ENCODE peak calls at places on chromosomes 3 and 15, in five cellular contexts. J is neural progenitor cell, F is A673, A is GM23248, L is PC-3. U is an unnamed sample.
A peak's percentile ranks its signal among the peaks of the same experiment; 100 is the strongest.

GRCh38 chr15:68302729-68303128 is 25.2 kb downstream of the FEM1B start:
- DNase-seq in J (no peak), F (no peak), A (no peak), L (no peak), U (no peak)

GRCh38 chr3:152267319-152267689 is 1.4 kb upstream of the MBNL1 start:
- DNase-seq in J (no peak), F (no peak), A (peak; percentile 26), L (no peak), U (no peak)

GRCh38 chr3:42300013-42300412 is 34.0 kb upstream of the CCK start:
- DNase-seq in J (peak; percentile 80), F (peak; percentile 8), A (peak; percentile 46), L (peak; percentile 66), U (peak; percentile 61)

GRCh38 chr3:128402998-128403397 is 63.7 kb downstream of the DNAJB8 start:
- DNase-seq in J (no peak), F (no peak), A (no peak), L (no peak), U (no peak)

GRCh38 chr15:67253517-67254237 is 784 bp downstream of the AAGAB start:
- DNase-seq in J (no peak), F (peak; percentile 24), A (peak; percentile 58), L (peak; percentile 7), U (peak; percentile 11)

GRCh38 chr3:50516048-50516871 is 12.8 kb upstream of the CACNA2D2 start:
- DNase-seq in J (peak; percentile 89), F (peak; percentile 18), A (peak; percentile 13), L (no peak), U (no peak)

GRCh38 chr3:27253831-27254230 is 115.4 kb downstream of the NEK10 start:
- DNase-seq in J (peak; percentile 68), F (peak; percentile 51), A (peak; percentile 58), L (peak; percentile 81), U (peak; percentile 26)

GRCh38 chr15:60612400-60613048 is 133.6 kb upstream of the ICE2 start:
- DNase-seq in J (no peak), F (no peak), A (peak; percentile 54), L (no peak), U (no peak)

GRCh38 chr3:8524249-8524648 is 22.6 kb downstream of the LMCD1 start:
- DNase-seq in J (no peak), F (no peak), A (no peak), L (peak; percentile 86), U (no peak)

GRCh38 chr3:150346956-150347863 is 60.9 kb upstream of the TSC22D2 start:
- DNase-seq in J (no peak), F (no peak), A (peak; percentile 67), L (peak; percentile 81), U (no peak)

GRCh38 chr15:79682285-79682684 is 214.5 kb downstream of the MTHFS start:
- DNase-seq in J (no peak), F (peak; percentile 18), A (peak; percentile 89), L (peak; percentile 38), U (no peak)

GRCh38 chr15:67013696-67014095 is 51.7 kb upstream of the SMAD3 start:
- DNase-seq in J (peak; percentile 75), F (peak; percentile 79), A (no peak), L (no peak), U (no peak)

GRCh38 chr3:148379763-148380162 is 317.9 kb upstream of the AGTR1 start:
- DNase-seq in J (peak; percentile 74), F (peak; percentile 62), A (peak; percentile 80), L (peak; percentile 64), U (no peak)

GRCh38 chr3:1531981-1532380 is 439.2 kb downstream of the CNTN6 start:
- DNase-seq in J (no peak), F (no peak), A (no peak), L (no peak), U (no peak)

GRCh38 chr15:68526784-68527183 is 52.0 kb upstream of the CORO2B start:
- DNase-seq in J (no peak), F (no peak), A (no peak), L (no peak), U (no peak)

GRCh38 chr3:58537412-58538301 is 667 bp upstream of the ACOX2 start:
- DNase-seq in J (no peak), F (no peak), A (peak; percentile 20), L (no peak), U (no peak)

GRCh38 chr15:42507514-42507913 is 12.1 kb downstream of the SNAP23 start:
- DNase-seq in J (no peak), F (no peak), A (peak; percentile 28), L (peak; percentile 31), U (no peak)

GRCh38 chr3:170485696-170486095 is 67.0 kb downstream of the CLDN11 start:
- DNase-seq in J (no peak), F (no peak), A (no peak), L (no peak), U (no peak)

GRCh38 chr3:53187430-53187829 is 26.4 kb downstream of the PRKCD start:
- DNase-seq in J (no peak), F (no peak), A (no peak), L (peak; percentile 34), U (no peak)

GRCh38 chr3:126469479-126469878 is 6.2 kb downstream of the ZXDC start:
- DNase-seq in J (no peak), F (no peak), A (no peak), L (no peak), U (no peak)

GRCh38 chr3:11477286-11477935 is 166.3 kb downstream of the VGLL4 start:
- DNase-seq in J (peak; percentile 34), F (peak; percentile 18), A (peak; percentile 82), L (peak; percentile 25), U (no peak)

DNA sequence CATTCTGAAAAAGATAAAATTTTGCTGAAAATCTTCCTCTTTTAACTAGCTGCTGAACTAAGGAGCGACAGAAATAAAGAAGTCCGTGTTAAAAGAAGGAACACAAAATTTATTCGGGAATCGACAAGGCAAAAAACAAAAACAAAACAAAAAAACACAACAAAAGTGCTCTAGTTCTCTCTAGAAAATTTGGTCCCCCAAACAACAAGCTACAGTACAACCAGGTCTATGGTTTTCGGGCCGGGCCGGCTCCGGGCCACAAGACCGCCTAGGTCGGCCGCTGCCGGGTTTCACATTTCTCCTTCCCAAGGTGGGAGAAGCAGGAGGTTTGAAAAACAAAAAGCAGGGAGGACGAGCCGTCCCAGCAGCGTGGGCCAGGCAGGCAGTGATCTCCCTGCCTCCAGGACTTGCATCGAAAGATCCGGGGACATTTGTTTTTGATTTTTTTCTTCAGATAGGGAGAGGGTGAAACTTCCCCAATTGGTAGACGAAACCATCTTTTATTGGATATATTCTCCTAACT is 2.7 kb downstream of the FOXL2 start:
- DNase-seq in J (peak; percentile 58), F (no peak), A (no peak), L (no peak), U (no peak)
- TF ChIP-seq EZH2 in J (no peak), F (peak; percentile 7), A (no peak), L (no peak), U (no peak)

DNA sequence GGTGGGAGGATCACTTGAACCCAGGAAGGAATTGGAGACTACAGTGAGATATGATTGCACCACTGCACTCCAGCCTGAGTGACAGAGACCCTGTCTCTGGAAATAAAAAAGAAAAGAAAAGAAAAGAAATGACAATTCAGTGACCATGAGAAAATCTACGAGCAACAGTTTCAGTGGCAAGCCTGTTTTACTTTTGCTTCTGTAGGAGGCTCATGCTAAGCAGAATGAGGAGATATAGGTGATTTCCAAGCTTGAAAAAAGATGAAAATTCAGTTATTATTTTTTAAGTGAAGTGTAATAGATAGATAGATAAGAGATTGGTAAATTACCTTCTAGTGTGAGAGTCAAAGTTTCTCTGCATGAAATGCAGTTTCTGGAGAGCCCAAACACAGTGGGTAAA is 651.1 kb downstream of the GRM7 start:
- DNase-seq in J (no peak), F (no peak), A (no peak), L (no peak), U (no peak)
- H3K9me3 ChIP-seq in J (no peaks in the 10 kb centered on the region), F (no peaks in the 10 kb centered on the region), A (no peaks in the 10 kb centered on the region), L (peaks cover 32% of the 10 kb centered on the region), U (no peaks in the 10 kb centered on the region)

GRCh38 chr3:137010137-137010536 is 52.4 kb downstream of the IL20RB start:
- DNase-seq in J (no peak), F (no peak), A (no peak), L (no peak), U (no peak)

GRCh38 chr3:137013955-137014688 is 56.3 kb downstream of the IL20RB start:
- DNase-seq in J (peak; percentile 90), F (peak; percentile 93), A (peak; percentile 91), L (peak; percentile 89), U (peak; percentile 85)

GRCh38 chr3:137012097-137012501 is 54.3 kb downstream of the IL20RB start:
- DNase-seq in J (no peak), F (peak; percentile 50), A (peak; percentile 88), L (no peak), U (no peak)

GRCh38 chr3:137008976-137009375 is 51.2 kb downstream of the IL20RB start:
- DNase-seq in J (no peak), F (no peak), A (no peak), L (no peak), U (no peak)
- TF ChIP-seq EZH2 in J (no peak), F (no peak), A (no peak), L (no peak), U (no peak)

GRCh38 chr15:97168704-97169475 is 791.6 kb upstream of the ARRDC4 start:
- DNase-seq in J (peak; percentile 48), F (no peak), A (no peak), L (no peak), U (no peak)

GRCh38 chr15:97174886-97175540 is 785.5 kb upstream of the ARRDC4 start:
- DNase-seq in J (no peak), F (peak; percentile 63), A (no peak), L (no peak), U (no peak)

GRCh38 chr15:97177135-97177704 is 783.3 kb upstream of the ARRDC4 start:
- DNase-seq in J (peak; percentile 41), F (no peak), A (no peak), L (no peak), U (no peak)

DNA sequence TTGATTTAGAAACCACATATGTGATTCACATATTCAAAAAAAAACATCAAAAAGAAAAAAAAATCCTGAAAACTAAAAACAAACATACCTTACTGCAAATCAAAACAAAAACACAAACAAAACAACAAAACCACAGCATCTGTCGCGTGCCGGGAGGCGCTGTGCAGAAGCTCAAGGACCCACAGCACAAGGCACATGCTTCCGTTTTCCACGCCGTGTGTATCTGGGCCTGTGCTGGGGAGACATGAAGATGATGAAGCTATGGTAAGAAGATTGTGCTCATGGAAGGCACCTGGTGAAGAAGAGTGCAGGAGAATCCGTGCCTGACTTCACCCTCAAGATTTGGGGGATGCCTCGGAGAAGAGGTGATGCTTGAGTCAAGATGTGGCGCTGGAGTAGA is 788.9 kb upstream of the ARRDC4 start:
- DNase-seq in J (no peak), F (no peak), A (no peak), L (no peak), U (no peak)
- H3K9me3 ChIP-seq in J (no peaks in the 10 kb centered on the region), F (no peaks in the 10 kb centered on the region), A (no peaks in the 10 kb centered on the region), L (no peaks in the 10 kb centered on the region), U (no peaks in the 10 kb centered on the region)

GRCh38 chr3:158103131-158103955 is 2.9 kb downstream of the SHOX2 start:
- DNase-seq in J (peak; percentile 66), F (no peak), A (peak; percentile 81), L (no peak), U (no peak)
- TF ChIP-seq EZH2 in J (peak; percentile 99), F (no peak), A (no peak), L (no peak), U (no peak)

GRCh38 chr3:44761347-44762169 is at the start of the genes KIAA1143 and KIF15:
- DNase-seq in J (peak; percentile 99), F (peak; percentile 92), A (peak; percentile 97), L (peak; percentile 98), U (peak; percentile 96)
- H3K9me3 ChIP-seq in J (peaks cover 7% of the 10 kb centered on the region), F (peaks cover 7% of the 10 kb centered on the region), A (no peaks in the 10 kb centered on the region), L (peaks cover 47% of the 10 kb centered on the region), U (peaks cover 14% of the 10 kb centered on the region)

U was measured in DND-41.